ENCODE peak calls at places on chromosomes 12 and 14, in ten cellular contexts. P is WERI-Rb-1, Y is BE2C, N is upper lobe of right lung, F is fibroblast of lung, L is thyroid gland, Z is heart left ventricle, V is upper lobe of left lung, D is BJ, T is DND-41. S is an unnamed sample.

GRCh38 chr12:24922109-24922508 is 26.8 kb downstream of the BCAT1 start:
- DNase-seq in F (no peak), N (no peak), V (no peak), P (no peak), T (no peak), Y (no peak), L (no peak), D (no peak), Z (no peak), S (no peak)

GRCh38 chr14:95479494-95479893 is 37.0 kb downstream of the SYNE3 start:
- DNase-seq in L (no peak), F (no peak), N (no peak), V (no peak), T (no peak), Y (no peak), Z (no peak), P (no peak), D (no peak), S (no peak)

GRCh38 chr12:110637869-110638441 is 24.0 kb downstream of the TCTN1 start:
- DNase-seq in F (no peak), L (no peak), N (no peak), D (no peak), P (no peak), V (no peak), Z (no peak), T (no peak), Y (no peak), S (no peak)

GRCh38 chr14:63717704-63718103 is 10.2 kb downstream of the SGPP1 start:
- DNase-seq in V (no peak), P (no peak), N (no peak), T (no peak), Y (no peak), F (peak; percentile 54), D (no peak), Z (no peak), L (no peak), S (no peak)

GRCh38 chr12:45284096-45284901 is 68.4 kb downstream of the ANO6 start:
- DNase-seq in Y (no peak), P (peak; percentile 44), L (no peak), T (no peak), Z (no peak), D (peak; percentile 55), V (no peak), F (peak; percentile 50), N (no peak), S (no peak)

GRCh38 chr12:69052613-69053408 is 119.8 kb upstream of the CPM start:
- DNase-seq in Y (no peak), V (no peak), T (no peak), N (no peak), Z (no peak), D (peak; percentile 69), F (peak; percentile 73), P (no peak), L (no peak), S (no peak)

GRCh38 chr14:99675951-99676350 is 8.1 kb upstream of the CYP46A1 start:
- DNase-seq in D (no peak), Y (no peak), L (no peak), F (no peak), N (no peak), V (peak; percentile 71), P (no peak), Z (no peak), T (no peak), S (no peak)

GRCh38 chr14:50667491-50668007 is 557 bp downstream of the SAV1 start:
- DNase-seq in L (peak; percentile 63), T (peak; percentile 29), Z (no peak), N (no peak), F (no peak), D (no peak), Y (no peak), P (peak; percentile 41), V (no peak), S (no peak)

GRCh38 chr12:120479458-120479857 is 9.9 kb upstream of the SRSF9 start:
- DNase-seq in L (no peak), P (no peak), Y (no peak), N (no peak), F (no peak), D (no peak), Z (no peak), T (no peak), V (no peak), S (no peak)

GRCh38 chr12:132432721-132433577 is 57.0 kb upstream of the FBRSL1 start:
- DNase-seq in N (no peak), D (no peak), L (no peak), P (no peak), T (no peak), V (peak; percentile 75), Y (no peak), Z (no peak), F (peak; percentile 74), S (no peak)

DNA sequence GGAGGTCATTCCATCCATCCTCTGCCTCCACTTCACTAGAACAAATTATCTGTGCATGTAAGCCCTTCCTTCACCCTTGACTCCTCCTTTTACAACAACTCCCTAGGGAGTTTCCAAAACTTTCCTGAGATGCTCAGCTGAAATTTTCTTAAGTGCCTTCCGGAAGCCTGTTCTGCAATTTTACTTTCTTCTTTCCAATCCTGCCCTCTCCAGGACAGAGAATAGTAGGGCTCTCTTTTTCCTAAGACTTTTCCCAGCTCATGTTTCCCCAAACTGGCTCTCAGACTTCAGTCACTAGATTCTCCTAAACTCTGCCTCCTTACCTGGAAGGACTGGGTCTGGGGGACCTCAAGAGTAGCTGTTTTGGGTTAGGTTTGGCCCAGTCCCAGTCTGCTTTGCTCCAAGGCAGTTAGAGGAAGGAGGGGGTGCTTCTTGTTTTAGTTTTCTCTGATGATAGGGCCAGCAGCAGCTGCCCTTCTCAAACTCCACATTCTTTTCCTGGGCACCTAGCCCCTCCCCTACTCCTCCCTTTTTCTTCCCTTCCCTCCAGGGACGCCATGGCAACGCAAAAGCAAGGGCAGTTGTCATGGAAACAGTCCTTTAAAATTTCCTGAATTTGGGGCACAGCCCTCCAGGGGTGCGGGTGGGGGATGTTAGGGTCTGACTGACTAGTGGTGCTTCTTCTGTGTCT is 17.1 kb downstream of the PPP1R1A start:
- DNase-seq in P (no peak), Z (no peak), T (no peak), D (no peak), L (no peak), N (no peak), V (no peak), Y (no peak), F (no peak), S (no peak)
- TF ChIP-seq CTCF in P (no peak), Z (no peak), T (no peak), D (no peak), L (no peak), N (no peak), V (no peak), Y (no peak), F (no peak), S (no peak)

GRCh38 chr14:104977681-104978647 is at the start of gene AHNAK2:
- DNase-seq in T (no peak), V (peak; percentile 95), Z (peak; percentile 75), D (no peak), N (peak; percentile 89), F (peak; percentile 70), L (peak; percentile 82), Y (peak; percentile 96), P (peak; percentile 90), S (peak; percentile 79)

GRCh38 chr14:104978774-104979691 is 859 bp upstream of the AHNAK2 start:
- DNase-seq in D (no peak), P (no peak), Y (peak; percentile 69), N (no peak), L (no peak), F (no peak), V (peak; percentile 83), T (no peak), Z (no peak), S (no peak)

GRCh38 chr14:104980601-104981531 is 2.7 kb upstream of the AHNAK2 start:
- DNase-seq in P (no peak), D (no peak), Y (peak; percentile 7), T (no peak), Z (no peak), L (no peak), N (no peak), V (peak; percentile 52), F (no peak), S (no peak)

GRCh38 chr14:104981699-104982541 is 3.7 kb upstream of the CLBA1 start:
- DNase-seq in Z (no peak), F (no peak), D (no peak), P (no peak), T (no peak), L (no peak), V (peak; percentile 65), Y (peak; percentile 12), N (no peak), S (no peak)

DNA sequence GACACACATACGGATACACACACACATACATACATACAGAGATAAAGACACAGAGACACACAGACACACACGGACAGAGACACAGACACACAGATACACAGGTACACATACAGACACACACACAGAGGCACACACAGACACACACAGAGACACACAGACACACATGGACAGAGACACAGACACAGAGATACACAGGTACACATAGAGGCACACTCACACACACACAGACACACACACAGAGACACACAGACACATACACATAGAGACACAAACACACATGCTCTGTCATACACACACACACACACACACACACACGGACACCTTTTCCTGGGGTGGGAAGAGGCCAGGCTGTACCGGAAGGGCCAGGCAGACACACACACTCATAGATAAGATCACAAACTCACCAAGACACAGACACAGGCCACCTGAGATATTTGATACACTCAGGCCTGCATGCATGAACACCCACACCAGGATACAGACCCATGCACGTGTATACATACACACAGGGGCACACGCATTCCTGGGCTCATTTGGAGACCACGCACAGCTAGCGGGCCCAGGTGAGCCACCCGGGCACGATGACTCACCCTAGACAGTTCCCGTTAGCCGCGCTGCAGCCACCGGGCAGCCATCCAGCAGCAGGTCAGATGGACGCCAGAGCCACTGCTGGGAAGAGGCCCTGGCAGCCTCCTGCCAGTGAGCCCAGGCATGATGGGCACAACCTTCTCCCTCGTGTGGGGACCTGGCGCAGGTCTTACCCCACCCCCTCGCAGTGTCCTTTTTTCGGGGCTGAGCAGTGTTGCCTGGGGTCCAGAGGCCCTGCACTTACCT is 1.8 kb upstream of the AHNAK2 start:
- DNase-seq in T (no peak), P (no peak), V (peak; percentile 90), Y (peak; percentile 60), L (peak; percentile 91), N (peak; percentile 87), F (peak; percentile 18), Z (peak; percentile 76), D (no peak), S (no peak)
- TF ChIP-seq CTCF in T (no peak), P (no peak), V (no peak), Y (no peak), L (no peak), N (no peak), F (no peak), Z (no peak), D (no peak), S (no peak)

DNA sequence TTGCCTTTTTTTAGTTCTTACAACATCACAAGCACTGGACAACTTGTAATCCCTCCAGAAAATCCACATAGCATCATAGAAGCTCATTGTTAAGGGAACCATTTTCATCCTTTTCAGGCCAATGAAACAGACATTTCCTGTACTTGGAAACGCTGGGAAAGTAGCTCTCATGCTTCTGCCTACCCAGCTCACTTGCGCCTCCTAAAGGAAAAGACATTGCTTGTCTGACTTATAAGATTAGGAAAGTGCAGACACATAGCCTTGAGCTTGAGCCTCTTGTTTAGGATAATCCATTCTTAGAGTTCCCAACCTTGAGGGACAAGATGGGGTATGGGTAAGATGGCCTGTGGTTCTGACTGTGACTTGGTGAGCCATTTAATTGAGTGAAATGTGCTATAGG is 589.5 kb downstream of the NOVA1 start:
- DNase-seq in L (no peak), V (no peak), Y (no peak), Z (no peak), N (no peak), D (no peak), T (no peak), F (peak; percentile 5), P (peak; percentile 6), S (no peak)
- TF ChIP-seq CTCF in L (no peak), V (no peak), Y (peak; percentile 4), Z (no peak), N (no peak), D (no peak), T (no peak), F (no peak), P (peak; percentile 30), S (no peak)

GRCh38 chr12:6965026-6965661 is 5.3 kb downstream of the PHB2 start:
- DNase-seq in T (peak; percentile 82), N (peak; percentile 91), F (peak; percentile 90), D (peak; percentile 37), Z (peak; percentile 89), V (no peak), Y (peak; percentile 91), L (peak; percentile 86), P (peak; percentile 89), S (peak; percentile 88)
- TF ChIP-seq CTCF in T (peak; percentile 91), N (peak; percentile 88), F (peak; percentile 78), D (peak; percentile 92), Z (peak; percentile 92), V (peak; percentile 94), Y (peak; percentile 94), L (peak; percentile 83), P (peak; percentile 91), S (peak; percentile 91)